ENCODE peak calls at places on chromosomes 16 and 17, in eight cellular contexts. B, V, J, C, K, D, Y and U are unnamed samples.

GRCh38 chr16:877242-878065 is 76.9 kb upstream of the GNG13 start:
- DNase-seq in C (no peak), Y (no peak), B (no peak), V (no peak), D (no peak), K (no peak), J (no peak), U (no peak)

GRCh38 chr17:17221329-17221728 is 15.2 kb upstream of the PLD6 start:
- DNase-seq in C (no peak), Y (no peak), J (peak; percentile 66), V (no peak), B (no peak), D (no peak), K (no peak), U (no peak)

GRCh38 chr16:51327001-51327400 is 175.9 kb upstream of the SALL1 start:
- DNase-seq in B (no peak), D (no peak), Y (no peak), V (no peak), K (no peak), J (no peak), C (no peak), U (no peak)

GRCh38 chr16:17798721-17799120 is 328.0 kb upstream of the XYLT1 start:
- DNase-seq in D (no peak), V (no peak), J (no peak), K (no peak), C (no peak), Y (no peak), B (no peak), U (no peak)

GRCh38 chr17:6868579-6868978 is 37.0 kb upstream of the TEKT1 start:
- DNase-seq in J (no peak), V (no peak), B (no peak), K (peak; percentile 74), Y (no peak), D (peak; percentile 70), C (no peak), U (no peak)

GRCh38 chr17:10069301-10069700 is 129.1 kb downstream of the GAS7 start:
- DNase-seq in K (no peak), Y (peak; percentile 37), B (no peak), C (no peak), V (no peak), J (no peak), D (no peak), U (no peak)

GRCh38 chr16:11621920-11622651 is 35.4 kb upstream of the LITAF start:
- DNase-seq in J (peak; percentile 88), D (no peak), V (no peak), B (no peak), C (no peak), K (no peak), Y (peak; percentile 49), U (no peak)

GRCh38 chr17:4136373-4136772 is 6.5 kb downstream of the ZZEF1 start:
- DNase-seq in C (no peak), D (no peak), V (no peak), J (no peak), K (no peak), B (no peak), Y (peak; percentile 94), U (peak; percentile 54)

GRCh38 chr16:86431540-86431939 is 78.8 kb upstream of the FOXF1 start:
- DNase-seq in J (no peak), V (no peak), D (no peak), B (no peak), K (no peak), Y (no peak), C (no peak), U (no peak)

GRCh38 chr16:14179116-14179515 is 108.0 kb downstream of the MRTFB start:
- DNase-seq in Y (no peak), V (no peak), B (no peak), D (no peak), J (no peak), C (no peak), K (no peak), U (no peak)

GRCh38 chr16:66898207-66898606 is 17.9 kb downstream of the PDP2 start:
- DNase-seq in B (no peak), D (no peak), Y (no peak), K (no peak), J (no peak), C (no peak), V (no peak), U (no peak)

GRCh38 chr16:57204675-57205074 is 18.5 kb downstream of the RSPRY1 start:
- DNase-seq in K (no peak), Y (no peak), C (no peak), D (no peak), B (no peak), J (no peak), V (no peak), U (no peak)

GRCh38 chr16:29806096-29806579 is at the start of gene MAZ:
- DNase-seq in B (no peak), J (peak; percentile 93), K (peak; percentile 83), D (no peak), V (peak; percentile 93), C (no peak), Y (no peak), U (no peak)

GRCh38 chr17:41909088-41909487 is 9.7 kb downstream of the ACLY start:
- DNase-seq in D (no peak), B (no peak), V (no peak), Y (no peak), C (no peak), J (no peak), K (no peak), U (no peak)

GRCh38 chr17:633133-633532 is 81.5 kb downstream of the VPS53 start:
- DNase-seq in B (no peak), D (no peak), Y (no peak), K (no peak), V (no peak), C (no peak), J (no peak), U (no peak)

GRCh38 chr17:10579270-10579669 is 29.8 kb upstream of the MYH2 start:
- DNase-seq in K (no peak), V (no peak), J (no peak), Y (no peak), C (peak; percentile 7), B (no peak), D (no peak), U (no peak)

GRCh38 chr16:25735645-25736044 is 43.9 kb downstream of the HS3ST4 start:
- DNase-seq in J (no peak), Y (no peak), C (no peak), B (no peak), D (no peak), V (no peak), K (no peak), U (no peak)

GRCh38 chr17:33151565-33151964 is 141.5 kb downstream of the ASIC2 start:
- DNase-seq in C (no peak), D (no peak), Y (no peak), B (no peak), K (no peak), J (no peak), V (no peak), U (no peak)

GRCh38 chr17:33144837-33145236 is 148.3 kb downstream of the ASIC2 start:
- DNase-seq in V (no peak), K (no peak), C (no peak), Y (no peak), J (no peak), D (no peak), B (no peak), U (no peak)

GRCh38 chr17:33140413-33141099 is 148.9 kb downstream of the SPACA3 start:
- DNase-seq in J (no peak), B (no peak), Y (no peak), C (no peak), K (no peak), D (no peak), V (no peak), U (no peak)

GRCh38 chr17:33142703-33143299 is 150.3 kb downstream of the ASIC2 start:
- DNase-seq in J (no peak), V (no peak), C (no peak), B (peak; percentile 6), D (no peak), Y (no peak), K (no peak), U (no peak)

GRCh38 chr17:33145941-33146340 is 147.2 kb downstream of the ASIC2 start:
- DNase-seq in Y (no peak), V (no peak), D (no peak), K (no peak), B (no peak), J (no peak), C (no peak), U (no peak)
- TF ChIP-seq POLR2AphosphoS5 in Y (no peak), V (no peak), D (no peak), K (no peak), B (no peak), J (no peak), C (no peak), U (no peak)

GRCh38 chr17:27458524-27458908 is 2.3 kb downstream of the KSR1 start:
- DNase-seq in D (no peak), V (no peak), B (no peak), C (no peak), J (no peak), Y (no peak), K (no peak), U (no peak)
- H3K27ac ChIP-seq in D (peak overlapping the region; percentile 45), V (no peak overlapping the region), B (no peak overlapping the region), C (peak overlapping the region; percentile 62), J (no peak overlapping the region), Y (no peak overlapping the region), K (no peak overlapping the region), U (no peak overlapping the region)

DNA sequence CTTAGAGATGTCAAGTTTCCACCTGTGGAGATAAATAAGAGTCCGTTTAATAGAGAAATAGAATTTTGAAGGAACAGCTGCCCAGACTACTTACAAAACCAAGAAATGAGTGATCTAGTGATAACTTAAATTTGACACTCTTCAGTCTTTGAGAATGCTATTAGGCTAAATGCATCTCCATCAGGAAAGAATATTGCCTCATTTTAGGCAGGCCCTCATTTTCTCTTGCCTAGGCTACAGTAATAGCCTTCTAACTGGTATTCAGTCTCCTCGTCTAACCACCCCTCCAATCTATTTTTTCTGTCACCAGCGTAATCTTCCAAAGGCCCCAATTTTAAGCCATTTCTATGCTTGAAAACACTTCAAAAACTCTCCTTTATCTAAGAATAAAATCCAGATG is 537.8 kb upstream of the CA10 start:
- DNase-seq in K (no peak), Y (no peak), B (no peak), V (no peak), J (no peak), D (no peak), C (no peak), U (no peak)
- H3K9me3 ChIP-seq in K (peaks cover 53% of the 10 kb centered on the region), Y (no peaks in the 10 kb centered on the region), B (no peaks in the 10 kb centered on the region), V (no peaks in the 10 kb centered on the region), J (no peaks in the 10 kb centered on the region), D (no peaks in the 10 kb centered on the region), C (no peaks in the 10 kb centered on the region), U (no peaks in the 10 kb centered on the region)

DNA sequence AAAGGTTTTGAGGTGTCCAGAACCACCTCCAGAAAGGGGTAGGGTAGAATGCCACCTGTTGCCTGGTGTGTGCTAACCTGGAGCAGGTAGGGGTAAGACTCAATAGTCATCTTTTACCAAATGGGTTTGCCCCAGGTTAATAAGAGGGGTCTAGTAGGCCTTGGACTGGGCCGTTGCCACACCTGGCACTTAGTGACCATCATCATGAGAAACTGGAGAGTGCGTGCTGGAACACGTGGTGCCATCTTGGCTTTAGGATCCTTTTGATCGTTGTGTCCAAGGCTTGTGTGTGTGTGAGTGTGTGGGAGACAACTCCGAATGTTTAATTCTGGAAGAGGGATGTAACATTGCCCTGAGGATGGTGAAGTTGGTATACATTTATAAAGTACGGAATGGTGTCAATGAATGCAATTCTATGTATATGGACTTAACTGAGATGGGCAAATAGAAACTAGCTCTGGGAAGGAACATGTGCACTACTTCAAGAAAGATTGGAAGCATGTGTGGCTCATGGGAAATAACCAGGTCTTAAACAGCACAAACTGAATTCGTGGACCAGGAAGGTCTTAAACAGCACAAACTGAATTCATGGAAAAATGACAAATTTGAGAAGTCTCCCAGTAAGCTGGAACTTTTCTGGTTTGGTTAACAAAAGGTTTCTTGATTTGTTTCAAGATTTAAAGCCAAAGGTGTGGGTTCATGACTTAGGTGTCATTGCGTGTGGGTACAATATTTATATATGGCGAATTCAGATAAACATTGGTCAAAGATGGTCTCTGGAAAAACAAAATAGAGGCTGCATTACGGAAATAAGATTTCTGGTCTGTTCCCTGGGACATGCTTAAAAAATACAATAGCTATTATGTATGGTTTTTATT is 7.2 kb downstream of the FUS start:
- DNase-seq in B (no peak), V (no peak), J (peak; percentile 7), D (no peak), K (no peak), Y (no peak), C (no peak), U (no peak)
- TF ChIP-seq POLR2AphosphoS5 in B (no peak), V (no peak), J (peak; percentile 10), D (peak; percentile 39), K (no peak), Y (no peak), C (peak; percentile 84), U (no peak)